ENCODE peak calls at places on chromosomes 4 and X, in ten cellular contexts. S, G, H, N, X, V, M, I, F and Y are unnamed samples. For H3K4me1, the result is how much of the 10 kb centered on the place peaks cover.

GRCh38 chr4:58192217-58192616 is 1082.0 kb upstream of the IGFBP7 start:
- DNase-seq in X (no peak), F (no peak), G (no peak), M (no peak), S (no peak), V (no peak), I (no peak), H (no peak), N (no peak), Y (no peak)

GRCh38 chrX:112651766-112652165 is 28.0 kb downstream of the LHFPL1 start:
- DNase-seq in M (no peak), I (no peak), H (no peak), S (no peak), N (no peak), F (no peak), X (peak), G (no peak), V (no peak), Y (no peak)

GRCh38 chrX:66915893-66916292 is 277.0 kb upstream of the EDA2R start:
- DNase-seq in M (no peak), I (no peak), F (no peak), G (no peak), V (no peak), N (no peak), X (no peak), S (no peak), H (no peak), Y (no peak)

GRCh38 chrX:129744881-129745321 is 6.1 kb downstream of the XPNPEP2 start:
- DNase-seq in F (no peak), V (no peak), I (no peak), X (no peak), M (no peak), H (no peak), G (no peak), N (no peak), S (no peak), Y (peak)

GRCh38 chrX:30713061-30713525 is 59.9 kb downstream of the GK start:
- DNase-seq in G (peak), M (peak), I (peak), S (peak), H (peak), X (peak), V (peak), F (peak), N (peak), Y (peak)

GRCh38 chrX:152813211-152813610 is 17.3 kb downstream of the CETN2 start:
- DNase-seq in G (no peak), S (no peak), F (no peak), M (no peak), I (no peak), X (no peak), N (peak), V (no peak), H (no peak), Y (no peak)

GRCh38 chr4:22385615-22386014 is 130.3 kb downstream of the ADGRA3 start:
- DNase-seq in H (no peak), X (peak), N (no peak), M (no peak), V (no peak), I (peak), F (no peak), G (no peak), S (no peak), Y (no peak)

GRCh38 chrX:39857780-39858179 is 240.0 kb downstream of the BCOR start:
- DNase-seq in I (no peak), S (no peak), H (no peak), G (no peak), M (no peak), F (no peak), N (no peak), V (no peak), X (no peak), Y (no peak)

GRCh38 chrX:77918568-77918967 is 8.1 kb downstream of the ATP7A start:
- DNase-seq in N (no peak), F (no peak), V (no peak), H (no peak), M (no peak), S (no peak), X (peak), G (no peak), I (peak), Y (no peak)

GRCh38 chrX:139932077-139932900 is 564 bp downstream of the ATP11C start:
- DNase-seq in S (peak), G (peak), V (peak), N (peak), M (peak), H (peak), F (peak), I (peak), X (peak), Y (peak)

GRCh38 chr4:102754044-102754443 is 6.7 kb downstream of the MANBA start:
- DNase-seq in V (no peak), F (no peak), H (no peak), G (no peak), X (no peak), S (no peak), M (no peak), N (no peak), I (no peak), Y (no peak)

GRCh38 chr4:6671648-6672047 is 22.0 kb upstream of the S100P start:
- DNase-seq in V (no peak), M (no peak), S (no peak), F (no peak), X (no peak), G (no peak), N (no peak), H (no peak), I (no peak), Y (no peak)

GRCh38 chrX:85897376-85898110 is 149.8 kb downstream of the CHM start:
- DNase-seq in X (peak), N (no peak), G (no peak), M (no peak), H (no peak), F (no peak), V (peak), I (no peak), S (no peak), Y (no peak)

GRCh38 chr4:116926631-116927295 is 158.6 kb downstream of the TRAM1L1 start:
- DNase-seq in I (no peak), H (no peak), F (no peak), M (no peak), X (no peak), V (no peak), G (no peak), N (no peak), S (no peak), Y (no peak)

GRCh38 chr4:135239964-135240363 is 1038.4 kb upstream of the PABPC4L start:
- DNase-seq in I (no peak), N (no peak), S (no peak), H (no peak), X (no peak), G (no peak), M (no peak), V (no peak), F (no peak), Y (no peak)

GRCh38 chr4:16225996-16226815 is at the start of gene TAPT1:
- DNase-seq in X (peak), N (peak), F (peak), G (peak), I (peak), V (peak), M (peak), S (peak), H (peak), Y (peak)

GRCh38 chr4:40548256-40548655 is 81.4 kb downstream of the RBM47 start:
- DNase-seq in V (no peak), G (no peak), I (no peak), F (no peak), X (peak), M (peak), H (no peak), S (no peak), N (no peak), Y (no peak)
- H3K4me3 ChIP-seq in V (no peak), G (no peak), I (no peak), F (no peak), X (no peak), M (no peak), H (no peak), S (no peak), N (no peak), Y (no peak)

GRCh38 chr4:184824776-184825393 is 883 bp downstream of the ACSL1 start:
- DNase-seq in F (no peak), S (no peak), G (no peak), I (peak), M (peak), N (no peak), V (no peak), X (no peak), H (no peak), Y (no peak)

GRCh38 chr4:184824081-184824775 is 1.5 kb downstream of the ACSL1 start:
- DNase-seq in M (no peak), I (peak), V (no peak), F (no peak), S (no peak), X (peak), N (no peak), H (no peak), G (peak), Y (no peak)

GRCh38 chr4:184819786-184820185 is 6.0 kb downstream of the ACSL1 start:
- DNase-seq in V (no peak), I (no peak), S (no peak), H (no peak), X (no peak), N (no peak), F (no peak), M (no peak), G (peak), Y (no peak)

GRCh38 chr4:184821242-184821641 is 4.5 kb downstream of the ACSL1 start:
- DNase-seq in M (no peak), G (no peak), X (no peak), H (no peak), V (no peak), I (no peak), N (no peak), S (no peak), F (no peak), Y (no peak)

DNA sequence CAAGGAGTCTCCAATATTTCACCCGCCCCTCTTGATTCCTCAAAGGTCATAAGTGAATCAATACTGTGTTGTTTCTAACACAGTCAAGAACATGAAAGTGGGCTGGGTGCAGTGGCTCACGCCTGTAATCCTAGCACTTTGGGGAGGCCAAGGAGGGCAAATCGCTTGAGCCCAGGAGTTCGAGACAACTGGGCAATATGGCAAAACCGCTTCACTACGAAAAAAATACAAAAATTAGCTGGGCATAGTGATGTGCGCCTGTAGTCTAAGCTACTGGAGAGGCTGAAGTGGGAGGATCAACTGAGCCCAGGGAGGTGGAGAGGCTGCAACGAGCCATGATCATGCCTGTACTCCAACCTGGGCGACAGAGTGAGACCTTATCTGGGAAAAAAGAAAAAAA is 3.4 kb downstream of the ACSL1 start:
- DNase-seq in S (no peak), M (no peak), G (peak), V (no peak), I (no peak), F (no peak), N (no peak), X (no peak), H (no peak), Y (no peak)
- H3K4me1 ChIP-seq in S (half or more), M (under half), G (under half), V (under half), I (under half), F (under half), N (under half), X (under half), H (half or more), Y (under half)

GRCh38 chr4:24644983-24645764 is 60.8 kb upstream of the DHX15 start:
- DNase-seq in M (no peak), X (no peak), H (no peak), S (no peak), V (no peak), F (no peak), G (no peak), I (no peak), N (no peak), Y (no peak)
- H3K4me3 ChIP-seq in M (no peak), X (no peak), H (no peak), S (no peak), V (no peak), F (no peak), G (no peak), I (no peak), N (no peak), Y (no peak)

DNA sequence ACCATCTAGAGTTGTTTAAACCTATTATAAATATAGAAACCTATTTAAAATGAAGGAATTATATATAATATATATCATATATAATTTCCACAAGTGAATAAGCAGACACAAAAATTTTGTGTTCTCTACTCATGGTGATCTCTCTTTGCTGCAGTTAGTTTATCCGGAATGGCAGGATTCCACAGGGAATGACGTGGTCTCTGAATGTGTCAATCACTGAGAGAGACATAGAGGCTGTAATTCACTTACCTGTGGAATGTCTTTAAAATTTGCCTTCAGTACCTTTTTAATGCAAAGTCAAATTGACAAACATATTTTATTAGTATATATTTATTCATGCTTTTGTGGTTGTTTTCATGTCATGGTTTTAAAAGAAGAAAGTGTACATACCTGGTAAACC is 669.3 kb downstream of the NLGN4X start:
- DNase-seq in X (no peak), N (no peak), H (no peak), V (no peak), M (no peak), F (no peak), G (no peak), I (peak), S (no peak), Y (no peak)
- H3K4me1 ChIP-seq in X (under half), N (under half), H (under half), V (under half), M (under half), F (under half), G (under half), I (under half), S (under half), Y (under half)

GRCh38 chr4:154491731-154492249 is at the start of gene DCHS2:
- DNase-seq in S (peak), G (no peak), N (no peak), F (peak), H (peak), V (peak), X (peak), M (peak), I (peak), Y (no peak)

GRCh38 chr4:154490589-154491340 is 834 bp downstream of the DCHS2 start:
- DNase-seq in I (no peak), M (peak), N (no peak), F (no peak), S (no peak), G (no peak), V (peak), X (peak), H (no peak), Y (no peak)

GRCh38 chr4:154491341-154491679 is 289 bp downstream of the DCHS2 start:
- DNase-seq in F (peak), I (peak), S (no peak), H (no peak), N (no peak), G (no peak), M (peak), V (no peak), X (peak), Y (no peak)

GRCh38 chr4:154489558-154490260 is 1.9 kb downstream of the DCHS2 start:
- DNase-seq in X (no peak), I (no peak), V (no peak), N (no peak), M (no peak), F (no peak), G (no peak), S (no peak), H (no peak), Y (no peak)

DNA sequence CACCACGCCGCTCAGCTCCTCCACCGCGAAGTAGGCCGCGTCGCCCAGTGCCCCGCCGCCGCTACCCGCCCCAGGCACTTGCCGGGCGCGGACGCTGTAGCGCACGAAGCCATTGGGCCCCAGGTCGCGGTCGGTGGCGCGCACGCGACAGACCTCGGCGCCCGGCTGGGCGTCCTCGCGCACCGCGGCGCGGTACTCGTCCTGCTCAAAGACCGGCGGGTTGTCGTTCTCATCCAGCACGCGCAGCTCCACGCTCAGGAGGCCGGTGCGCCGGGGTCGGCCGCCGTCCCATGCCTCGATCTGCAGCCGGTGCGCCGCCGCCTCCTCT is 1.4 kb downstream of the DCHS2 start:
- DNase-seq in N (no peak), M (no peak), S (no peak), V (no peak), I (no peak), F (no peak), H (no peak), X (no peak), G (no peak), Y (no peak)
- H3K4me3 ChIP-seq in N (no peak), M (no peak), S (peak), V (peak), I (no peak), F (no peak), H (no peak), X (no peak), G (no peak), Y (no peak)